ENCODE peak calls at places on chromosomes 16 and 17, in ten cellular contexts. E is Peyer's patch; D is NCI-H1105 treated with DMSO at 0.1 percent for 48 hours; O is right atrium auricular region; Q is CD4-positive, alpha-beta T cell; T is GM12892; U is activated CD8-positive, alpha-beta T cell treated with anti-CD3 and anti-CD28 coated beads for 36 hours; G is neural crest cell; N is IMR-90; R is amygdala. Y is an unnamed sample.

GRCh38 chr17:47735536-47736011 is 2.5 kb downstream of the TBX21 start:
- DNase-seq in E (peak), D (no peak), O (no peak), Q (no peak), T (peak), U (peak), G (no peak), N (no peak), R (no peak), Y (no peak)

GRCh38 chr17:11823862-11824261 is 173.4 kb downstream of the ZNF18 start:
- DNase-seq in E (no peak), D (no peak), O (no peak), Q (no peak), T (no peak), U (no peak), G (no peak), N (no peak), R (no peak), Y (no peak)

GRCh38 chr17:68763551-68763950 is 162.4 kb upstream of the FAM20A start:
- DNase-seq in E (no peak), D (no peak), O (no peak), Q (no peak), T (no peak), U (no peak), G (no peak), N (peak), R (no peak), Y (no peak)

GRCh38 chr16:85465328-85466307 is 147.5 kb upstream of the GSE1 start:
- DNase-seq in E (no peak), D (peak), O (peak), Q (no peak), T (no peak), U (no peak), G (no peak), N (peak), R (no peak), Y (no peak)

GRCh38 chr16:11312718-11313492 is 31.8 kb upstream of the PRM1 start:
- DNase-seq in E (peak), D (peak), O (no peak), Q (no peak), T (no peak), U (peak), G (no peak), N (peak), R (no peak), Y (no peak)

GRCh38 chr16:49348408-49349176 is 25.0 kb upstream of the C16orf78 start:
- DNase-seq in E (no peak), D (no peak), O (no peak), Q (no peak), T (no peak), U (no peak), G (no peak), N (no peak), R (no peak), Y (no peak)

GRCh38 chr17:34981538-34982241 is 1.4 kb downstream of the LIG3 start:
- DNase-seq in E (no peak), D (peak), O (no peak), Q (no peak), T (no peak), U (no peak), G (no peak), N (peak), R (no peak), Y (no peak)

GRCh38 chr17:50611639-50612038 is 23.0 kb upstream of the ABCC3 start:
- DNase-seq in E (no peak), D (no peak), O (no peak), Q (no peak), T (no peak), U (no peak), G (no peak), N (peak), R (no peak), Y (no peak)

GRCh38 chr16:47026492-47026891 is 53.0 kb upstream of the DNAJA2 start:
- DNase-seq in E (no peak), D (no peak), O (no peak), Q (no peak), T (no peak), U (no peak), G (no peak), N (no peak), R (no peak), Y (no peak)

GRCh38 chr17:27544350-27545131 is 86.4 kb upstream of the LGALS9 start:
- DNase-seq in E (no peak), D (no peak), O (no peak), Q (no peak), T (peak), U (peak), G (no peak), N (peak), R (no peak), Y (no peak)

Y was measured in hypothalamus.